ENCODE peak calls at places on chromosomes 16 and 17, in eight cellular contexts. J, Q, V, K, D, M, T and W are unnamed samples.

GRCh38 chr17:62681939-62682381 is 54.5 kb downstream of the MRC2 start:
- DNase-seq in J (no peak), Q (no peak), V (no peak), K (no peak), D (no peak), M (no peak), T (no peak), W (no peak)

GRCh38 chr16:25798065-25798464 is 106.3 kb downstream of the HS3ST4 start:
- DNase-seq in J (no peak), Q (no peak), V (no peak), K (no peak), D (no peak), M (no peak), T (no peak), W (no peak)

GRCh38 chr16:88759245-88759975 is 25.6 kb downstream of the PIEZO1 start:
- DNase-seq in J (peak; percentile 64), Q (no peak), V (peak; percentile 58), K (peak; percentile 70), D (no peak), M (no peak), T (no peak), W (peak; percentile 61)

GRCh38 chr17:9223531-9223930 is 202.2 kb downstream of the NTN1 start:
- DNase-seq in J (no peak), Q (no peak), V (no peak), K (no peak), D (no peak), M (no peak), T (no peak), W (no peak)

GRCh38 chr17:19654342-19654886 is 5.9 kb downstream of the ALDH3A2 start:
- DNase-seq in J (no peak), Q (no peak), V (no peak), K (no peak), D (no peak), M (no peak), T (no peak), W (no peak)

GRCh38 chr17:2814499-2815341 is 18.5 kb downstream of the RAP1GAP2 start:
- DNase-seq in J (peak; percentile 90), Q (no peak), V (no peak), K (peak; percentile 56), D (no peak), M (no peak), T (no peak), W (no peak)

GRCh38 chr17:15112881-15113617 is 152.1 kb downstream of the PMP22 start:
- DNase-seq in J (no peak), Q (no peak), V (no peak), K (no peak), D (no peak), M (no peak), T (no peak), W (no peak)

GRCh38 chr17:48577946-48578615 is at the start of gene HOXB4:
- DNase-seq in J (peak; percentile 90), Q (no peak), V (peak; percentile 73), K (peak; percentile 86), D (no peak), M (peak; percentile 50), T (peak; percentile 89), W (peak; percentile 80)

GRCh38 chr17:49575524-49576120 is at the start of gene NXPH3:
- DNase-seq in J (no peak), Q (no peak), V (peak; percentile 87), K (peak; percentile 65), D (peak; percentile 68), M (peak; percentile 57), T (peak; percentile 75), W (peak; percentile 82)

GRCh38 chr17:79651751-79652150 is 40.9 kb upstream of the RBFOX3 start:
- DNase-seq in J (no peak), Q (no peak), V (no peak), K (no peak), D (peak; percentile 5), M (no peak), T (no peak), W (no peak)

GRCh38 chr17:81037026-81037782 is 2.3 kb downstream of the BAIAP2 start:
- DNase-seq in J (no peak), Q (no peak), V (no peak), K (no peak), D (no peak), M (peak; percentile 84), T (no peak), W (no peak)

GRCh38 chr17:45197555-45198334 is 23.9 kb upstream of the FMNL1 start:
- DNase-seq in J (peak; percentile 82), Q (peak; percentile 72), V (peak; percentile 99), K (peak; percentile 92), D (peak; percentile 98), M (peak; percentile 96), T (peak; percentile 68), W (peak; percentile 99)

GRCh38 chr17:46915596-46915995 is 7.4 kb upstream of the GOSR2 start:
- DNase-seq in J (no peak), Q (no peak), V (no peak), K (no peak), D (no peak), M (no peak), T (no peak), W (no peak)

GRCh38 chr17:79622201-79622601 is 11.3 kb upstream of the RBFOX3 start:
- DNase-seq in J (no peak), Q (no peak), V (peak; percentile 7), K (peak; percentile 26), D (no peak), M (no peak), T (no peak), W (no peak)

GRCh38 chr17:47072881-47073280 is 93.8 kb upstream of the RPRML start:
- DNase-seq in J (no peak), Q (no peak), V (no peak), K (peak; percentile 44), D (no peak), M (no peak), T (no peak), W (no peak)

GRCh38 chr16:69938981-69939820 is 11.9 kb upstream of the CLEC18A start:
- DNase-seq in J (peak; percentile 13), Q (no peak), V (no peak), K (no peak), D (no peak), M (no peak), T (no peak), W (no peak)

GRCh38 chr17:38667787-38668122 is 7.0 kb downstream of the EPOP start:
- DNase-seq in J (no peak), Q (no peak), V (no peak), K (no peak), D (no peak), M (no peak), T (no peak), W (no peak)
- TF ChIP-seq CTCF in J (no peak), Q (no peak), V (no peak), K (no peak), D (peak; percentile 3), M (peak; percentile 25), T (no peak), W (peak; percentile 26)

DNA sequence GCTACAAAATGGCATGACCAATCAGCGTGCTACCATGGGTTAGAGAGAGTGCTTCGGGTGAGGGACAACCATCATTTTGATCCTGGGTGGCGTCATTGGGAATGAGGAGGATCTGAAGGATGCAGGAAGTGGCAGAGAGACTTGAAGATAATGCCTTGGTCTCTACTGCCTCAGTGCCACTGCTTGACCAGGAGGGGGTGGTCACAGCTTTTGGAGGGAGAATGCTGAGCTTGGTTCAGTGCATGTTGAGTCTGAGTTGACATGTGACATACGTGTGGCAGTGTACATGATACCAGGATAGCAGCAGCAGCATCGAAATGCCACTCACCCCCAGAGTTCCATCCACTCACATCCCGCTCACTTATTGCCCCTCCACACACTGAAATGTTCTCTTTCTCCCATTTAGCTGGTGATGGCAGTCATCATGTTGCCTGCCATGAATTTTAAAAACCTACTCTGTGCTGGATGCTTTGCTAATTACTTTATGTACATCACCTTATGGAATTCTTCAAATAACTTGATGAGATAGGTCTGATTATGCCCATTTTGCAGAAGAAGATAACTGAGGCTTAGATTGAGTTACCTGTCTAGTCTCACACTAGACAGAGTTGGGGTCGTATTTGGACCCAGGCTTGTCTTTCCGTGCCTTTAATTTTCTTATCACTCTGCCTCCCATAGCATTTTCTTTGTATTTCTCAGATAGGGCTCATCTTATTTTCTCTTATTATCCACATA is 36.7 kb downstream of the ARSG start:
- DNase-seq in J (no peak), Q (no peak), V (no peak), K (no peak), D (no peak), M (no peak), T (no peak), W (no peak)
- TF ChIP-seq CTCF in J (no peak), Q (no peak), V (no peak), K (no peak), D (no peak), M (no peak), T (peak; percentile 14), W (no peak)

DNA sequence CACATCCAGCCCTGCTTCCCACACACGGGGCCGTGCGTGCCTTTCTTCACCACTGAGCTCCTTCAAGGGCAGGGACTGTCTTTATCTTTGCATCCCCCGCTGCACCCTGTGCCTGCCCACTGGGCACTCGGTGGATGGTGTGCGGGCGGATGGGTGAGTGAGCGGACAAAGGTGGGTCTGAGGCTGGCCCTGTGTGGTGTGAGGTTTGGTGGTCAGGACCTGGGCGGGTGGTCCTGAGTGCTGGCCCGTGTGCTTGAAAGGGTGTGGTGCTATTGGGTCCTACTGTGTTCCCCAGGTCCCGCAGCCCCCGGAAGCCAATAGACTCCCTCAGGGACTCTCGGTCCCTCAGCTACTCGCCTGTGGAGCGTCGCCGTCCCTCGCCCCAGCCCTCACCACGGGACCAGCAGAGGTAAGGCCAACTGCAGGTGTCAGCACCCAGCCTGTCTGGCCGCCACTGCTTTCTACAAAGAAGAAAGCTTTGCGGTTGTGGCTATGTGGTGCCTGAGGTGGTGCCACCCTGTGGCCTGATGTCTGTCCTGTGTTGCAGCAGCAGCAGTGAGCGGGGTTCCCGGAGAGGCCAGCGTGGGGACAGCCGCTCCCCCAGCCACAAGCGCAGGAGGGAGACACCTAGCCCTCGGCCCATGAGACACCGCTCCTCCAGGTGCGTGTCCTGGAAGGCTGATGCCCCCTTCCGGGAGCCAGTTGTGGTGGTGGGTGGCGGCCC is 6.9 kb downstream of the ELOB start:
- DNase-seq in J (no peak), Q (no peak), V (no peak), K (no peak), D (no peak), M (peak; percentile 7), T (no peak), W (no peak)
- TF ChIP-seq CTCF in J (no peak), Q (no peak), V (no peak), K (no peak), D (no peak), M (no peak), T (peak; percentile 30), W (no peak)

GRCh38 chr16:19396555-19397011 is 21.1 kb upstream of the TMC5 start:
- DNase-seq in J (no peak), Q (no peak), V (no peak), K (peak; percentile 44), D (no peak), M (peak; percentile 51), T (no peak), W (no peak)

DNA sequence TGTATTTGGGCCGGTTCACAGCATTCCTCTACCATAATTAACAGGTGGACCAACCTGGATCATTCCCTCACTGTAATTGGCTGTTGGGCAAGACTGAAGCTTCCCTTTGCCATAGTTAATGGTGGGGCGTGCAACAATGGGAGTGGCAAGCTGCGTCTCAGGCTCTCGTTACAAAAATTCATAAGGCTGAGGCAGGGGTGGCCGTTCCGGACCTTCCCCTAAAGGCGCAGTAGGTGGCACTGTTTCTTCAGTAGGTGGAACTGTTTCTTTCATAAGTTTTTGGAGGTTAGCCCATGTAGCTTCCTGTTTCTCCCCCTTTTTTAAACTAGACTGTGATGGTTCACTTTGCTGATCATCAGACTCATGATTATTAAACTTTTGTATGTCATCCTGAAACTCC is 17.0 kb upstream of the TMC5 start:
- DNase-seq in J (no peak), Q (no peak), V (peak; percentile 47), K (no peak), D (no peak), M (peak; percentile 12), T (peak; percentile 55), W (no peak)
- TF ChIP-seq CTCF in J (no peak), Q (no peak), V (peak; percentile 24), K (no peak), D (no peak), M (peak; percentile 13), T (peak; percentile 55), W (no peak)